ENCODE peak calls at places on chromosomes 3 and 15, in seven cellular contexts. One of them, this sample, is unnamed.

GRCh38 chr3:195794708-195795107 is 17.0 kb downstream of the MUC4 start:
- DNase-seq in trophoblast cell: no peak
- DNase-seq in IMR-90: no peak
- DNase-seq in neuronal stem cell: no peak
- DNase-seq in H9: no peak
- DNase-seq in H1: no peak
- DNase-seq in mesendoderm: peak; percentile 17
- DNase-seq in this sample: no peak

GRCh38 chr3:170953736-170954135 is 45.3 kb upstream of the EIF5A2 start:
- DNase-seq in H9: no peak
- DNase-seq in trophoblast cell: no peak
- DNase-seq in IMR-90: no peak
- DNase-seq in H1: no peak
- DNase-seq in mesendoderm: no peak
- DNase-seq in neuronal stem cell: no peak
- DNase-seq in this sample: no peak

GRCh38 chr15:74007820-74008371 is 13.4 kb downstream of the PML start:
- DNase-seq in H9: no peak
- DNase-seq in neuronal stem cell: no peak
- DNase-seq in IMR-90: no peak
- DNase-seq in mesendoderm: no peak
- DNase-seq in H1: no peak
- DNase-seq in trophoblast cell: no peak
- DNase-seq in this sample: no peak

GRCh38 chr15:81942655-81943054 is 103.2 kb downstream of the MEX3B start:
- DNase-seq in IMR-90: no peak
- DNase-seq in neuronal stem cell: no peak
- DNase-seq in trophoblast cell: no peak
- DNase-seq in H9: no peak
- DNase-seq in H1: no peak
- DNase-seq in mesendoderm: no peak
- DNase-seq in this sample: no peak

GRCh38 chr15:75720787-75721461 is 8.3 kb upstream of the CSPG4 start:
- DNase-seq in H1: no peak
- DNase-seq in neuronal stem cell: no peak
- DNase-seq in trophoblast cell: no peak
- DNase-seq in mesendoderm: peak; percentile 83
- DNase-seq in IMR-90: no peak
- DNase-seq in H9: peak; percentile 76
- DNase-seq in this sample: peak; percentile 30

GRCh38 chr15:33055962-33056361 is 138.6 kb downstream of the FMN1 start:
- DNase-seq in mesendoderm: no peak
- DNase-seq in neuronal stem cell: no peak
- DNase-seq in H1: no peak
- DNase-seq in trophoblast cell: no peak
- DNase-seq in H9: no peak
- DNase-seq in IMR-90: no peak
- DNase-seq in this sample: no peak

GRCh38 chr3:45479627-45480026 is 91.3 kb downstream of the LARS2 start:
- DNase-seq in neuronal stem cell: no peak
- DNase-seq in mesendoderm: peak; percentile 51
- DNase-seq in H9: no peak
- DNase-seq in H1: no peak
- DNase-seq in trophoblast cell: peak; percentile 87
- DNase-seq in IMR-90: peak; percentile 79
- DNase-seq in this sample: peak; percentile 69

GRCh38 chr15:59153466-59153865 is 48.5 kb downstream of the CCNB2 start:
- DNase-seq in neuronal stem cell: no peak
- DNase-seq in H1: no peak
- DNase-seq in H9: no peak
- DNase-seq in trophoblast cell: no peak
- DNase-seq in IMR-90: no peak
- DNase-seq in mesendoderm: no peak
- DNase-seq in this sample: no peak

GRCh38 chr3:182886497-182886896 is 93.2 kb downstream of the ATP11B start:
- DNase-seq in neuronal stem cell: no peak
- DNase-seq in mesendoderm: no peak
- DNase-seq in H1: no peak
- DNase-seq in trophoblast cell: no peak
- DNase-seq in H9: no peak
- DNase-seq in IMR-90: peak; percentile 42
- DNase-seq in this sample: no peak

GRCh38 chr15:89654311-89654761 is 931 bp downstream of the KIF7 start:
- DNase-seq in IMR-90: peak; percentile 36
- DNase-seq in neuronal stem cell: no peak
- DNase-seq in trophoblast cell: no peak
- DNase-seq in H9: no peak
- DNase-seq in mesendoderm: no peak
- DNase-seq in H1: no peak
- DNase-seq in this sample: peak; percentile 17

GRCh38 chr3:33145901-33146580 is 32.2 kb downstream of the CRTAP start:
- DNase-seq in IMR-90: no peak
- DNase-seq in H9: no peak
- DNase-seq in mesendoderm: no peak
- DNase-seq in trophoblast cell: no peak
- DNase-seq in neuronal stem cell: no peak
- DNase-seq in H1: no peak
- DNase-seq in this sample: no peak

GRCh38 chr15:40343512-40343911 is 2.8 kb upstream of the CCDC9B start:
- DNase-seq in neuronal stem cell: no peak
- DNase-seq in H9: no peak
- DNase-seq in IMR-90: peak; percentile 98
- DNase-seq in H1: no peak
- DNase-seq in mesendoderm: no peak
- DNase-seq in trophoblast cell: no peak
- DNase-seq in this sample: peak; percentile 98

GRCh38 chr3:143753456-143753855 is 94.8 kb downstream of the SLC9A9 start:
- DNase-seq in mesendoderm: peak; percentile 13
- DNase-seq in H1: no peak
- DNase-seq in neuronal stem cell: no peak
- DNase-seq in H9: no peak
- DNase-seq in trophoblast cell: no peak
- DNase-seq in IMR-90: no peak
- DNase-seq in this sample: no peak

GRCh38 chr15:44836094-44836493 is 99.8 kb downstream of the TRIM69 start:
- DNase-seq in H1: no peak
- DNase-seq in mesendoderm: no peak
- DNase-seq in H9: no peak
- DNase-seq in trophoblast cell: no peak
- DNase-seq in IMR-90: no peak
- DNase-seq in neuronal stem cell: no peak
- DNase-seq in this sample: no peak

GRCh38 chr3:149421764-149422163 is 44.3 kb upstream of the TM4SF1 start:
- DNase-seq in H9: no peak
- DNase-seq in IMR-90: no peak
- DNase-seq in trophoblast cell: no peak
- DNase-seq in mesendoderm: no peak
- DNase-seq in H1: no peak
- DNase-seq in neuronal stem cell: no peak
- DNase-seq in this sample: no peak

GRCh38 chr3:42270561-42270960 is 4.6 kb upstream of the CCK start:
- DNase-seq in H1: no peak
- DNase-seq in neuronal stem cell: no peak
- DNase-seq in IMR-90: no peak
- DNase-seq in trophoblast cell: no peak
- DNase-seq in H9: no peak
- DNase-seq in mesendoderm: peak; percentile 77
- DNase-seq in this sample: no peak

GRCh38 chr15:74776851-74777768 is 4.8 kb upstream of the CSK start:
- DNase-seq in H9: peak; percentile 75
- DNase-seq in H1: no peak
- DNase-seq in trophoblast cell: no peak
- DNase-seq in neuronal stem cell: no peak
- DNase-seq in IMR-90: no peak
- DNase-seq in mesendoderm: peak; percentile 96
- DNase-seq in this sample: peak; percentile 41

GRCh38 chr3:73625124-73625665 is 454 bp upstream of the PDZRN3 start:
- DNase-seq in mesendoderm: peak; percentile 79
- DNase-seq in trophoblast cell: no peak
- DNase-seq in H1: peak; percentile 60
- DNase-seq in H9: peak; percentile 36
- DNase-seq in neuronal stem cell: peak; percentile 45
- DNase-seq in IMR-90: peak; percentile 72
- DNase-seq in this sample: peak; percentile 81

GRCh38 chr15:63191895-63192603 is 2.6 kb downstream of the RAB8B start:
- DNase-seq in H9: no peak
- DNase-seq in H1: no peak
- DNase-seq in mesendoderm: no peak
- DNase-seq in IMR-90: no peak
- DNase-seq in neuronal stem cell: no peak
- DNase-seq in trophoblast cell: no peak
- DNase-seq in this sample: no peak

GRCh38 chr3:140664111-140664510 is 13.8 kb upstream of the TRIM42 start:
- DNase-seq in neuronal stem cell: no peak
- DNase-seq in trophoblast cell: no peak
- DNase-seq in mesendoderm: peak; percentile 45
- DNase-seq in H9: no peak
- DNase-seq in IMR-90: no peak
- DNase-seq in H1: no peak
- DNase-seq in this sample: no peak

GRCh38 chr3:169389211-169389924 is 274.1 kb downstream of the MECOM start:
- DNase-seq in H1: no peak
- DNase-seq in neuronal stem cell: no peak
- DNase-seq in mesendoderm: peak; percentile 10
- DNase-seq in trophoblast cell: peak; percentile 70
- DNase-seq in IMR-90: no peak
- DNase-seq in H9: no peak
- DNase-seq in this sample: no peak

GRCh38 chr3:169390741-169391300 is 272.7 kb downstream of the MECOM start:
- DNase-seq in neuronal stem cell: no peak
- DNase-seq in trophoblast cell: no peak
- DNase-seq in H1: no peak
- DNase-seq in H9: no peak
- DNase-seq in mesendoderm: no peak
- DNase-seq in IMR-90: no peak
- DNase-seq in this sample: no peak

GRCh38 chr3:169389925-169390253 is 273.6 kb downstream of the MECOM start:
- DNase-seq in trophoblast cell: no peak
- DNase-seq in IMR-90: no peak
- DNase-seq in mesendoderm: no peak
- DNase-seq in H1: no peak
- DNase-seq in neuronal stem cell: no peak
- DNase-seq in H9: no peak
- DNase-seq in this sample: no peak

GRCh38 chr3:169391672-169392071 is 271.8 kb downstream of the MECOM start:
- DNase-seq in IMR-90: no peak
- DNase-seq in mesendoderm: no peak
- DNase-seq in H1: no peak
- DNase-seq in neuronal stem cell: no peak
- DNase-seq in H9: no peak
- DNase-seq in trophoblast cell: no peak
- DNase-seq in this sample: peak; percentile 2

DNA sequence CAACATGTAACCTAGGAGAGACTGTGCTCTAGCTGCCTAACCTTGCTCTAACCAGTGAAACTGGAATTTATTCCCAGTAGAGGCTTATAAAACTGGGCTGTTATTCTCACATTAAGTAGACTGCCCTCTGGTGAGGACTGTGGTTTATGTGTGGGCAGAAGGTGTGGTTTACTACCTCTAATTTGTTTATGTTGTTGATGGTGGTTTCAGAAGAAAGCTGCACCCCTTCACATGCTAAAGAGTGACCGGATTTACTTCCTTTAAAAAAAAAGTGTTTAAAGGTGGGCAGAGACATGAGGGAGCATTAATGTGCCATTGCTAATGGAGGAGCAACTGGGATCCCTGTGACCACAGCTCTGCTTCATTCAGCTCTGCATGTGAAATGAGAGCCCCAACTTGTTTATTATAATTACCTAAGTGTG is 273.2 kb downstream of the MECOM start:
- DNase-seq in neuronal stem cell: no peak
- DNase-seq in H1: no peak
- DNase-seq in trophoblast cell: peak; percentile 14
- DNase-seq in IMR-90: no peak
- DNase-seq in mesendoderm: peak; percentile 26
- DNase-seq in H9: no peak
- DNase-seq in this sample: no peak
- H3K18ac ChIP-seq in neuronal stem cell: no peak overlapping the region
- H3K18ac ChIP-seq in H1: no peak overlapping the region
- H3K18ac ChIP-seq in trophoblast cell: no peak overlapping the region
- H3K18ac ChIP-seq in IMR-90: no peak overlapping the region
- H3K18ac ChIP-seq in mesendoderm: no peak overlapping the region
- H3K18ac ChIP-seq in H9: no peak overlapping the region
- H3K18ac ChIP-seq in this sample: no peak overlapping the region

GRCh38 chr3:127064391-127065137 is 81.6 kb downstream of the PLXNA1 start:
- DNase-seq in neuronal stem cell: no peak
- DNase-seq in H9: no peak
- DNase-seq in trophoblast cell: peak; percentile 90
- DNase-seq in mesendoderm: no peak
- DNase-seq in H1: no peak
- DNase-seq in IMR-90: peak; percentile 54
- DNase-seq in this sample: peak; percentile 40

GRCh38 chr3:127065561-127066270 is 82.8 kb downstream of the PLXNA1 start:
- DNase-seq in mesendoderm: no peak
- DNase-seq in IMR-90: no peak
- DNase-seq in trophoblast cell: no peak
- DNase-seq in H1: no peak
- DNase-seq in neuronal stem cell: no peak
- DNase-seq in H9: no peak
- DNase-seq in this sample: no peak

GRCh38 chr3:127062926-127063325 is 80.0 kb downstream of the PLXNA1 start:
- DNase-seq in H1: no peak
- DNase-seq in mesendoderm: no peak
- DNase-seq in trophoblast cell: no peak
- DNase-seq in IMR-90: no peak
- DNase-seq in H9: no peak
- DNase-seq in neuronal stem cell: no peak
- DNase-seq in this sample: no peak

GRCh38 chr3:127065138-127065427 is 82.2 kb downstream of the PLXNA1 start:
- DNase-seq in H1: no peak
- DNase-seq in neuronal stem cell: no peak
- DNase-seq in trophoblast cell: no peak
- DNase-seq in H9: no peak
- DNase-seq in mesendoderm: no peak
- DNase-seq in IMR-90: no peak
- DNase-seq in this sample: no peak

GRCh38 chr3:127063916-127064315 is 81.0 kb downstream of the PLXNA1 start:
- DNase-seq in trophoblast cell: peak; percentile 57
- DNase-seq in H9: no peak
- DNase-seq in mesendoderm: no peak
- DNase-seq in IMR-90: no peak
- DNase-seq in H1: no peak
- DNase-seq in neuronal stem cell: no peak
- DNase-seq in this sample: no peak
- H2BK120ac ChIP-seq in trophoblast cell: no peak overlapping the region
- H2BK120ac ChIP-seq in H9: no peak overlapping the region
- H2BK120ac ChIP-seq in mesendoderm: no peak overlapping the region
- H2BK120ac ChIP-seq in IMR-90: no peak overlapping the region
- H2BK120ac ChIP-seq in H1: no peak overlapping the region
- H2BK120ac ChIP-seq in neuronal stem cell: no peak overlapping the region
- H2BK120ac ChIP-seq in this sample: no peak overlapping the region

GRCh38 chr3:154177406-154177805 is 56.2 kb downstream of the ARHGEF26 start:
- DNase-seq in trophoblast cell: no peak
- DNase-seq in H1: no peak
- DNase-seq in mesendoderm: peak; percentile 58
- DNase-seq in H9: no peak
- DNase-seq in IMR-90: no peak
- DNase-seq in neuronal stem cell: peak; percentile 29
- DNase-seq in this sample: no peak
- H3K18ac ChIP-seq in trophoblast cell: no peak overlapping the region
- H3K18ac ChIP-seq in H1: no peak overlapping the region
- H3K18ac ChIP-seq in mesendoderm: no peak overlapping the region
- H3K18ac ChIP-seq in H9: no peak overlapping the region
- H3K18ac ChIP-seq in IMR-90: no peak overlapping the region
- H3K18ac ChIP-seq in neuronal stem cell: no peak overlapping the region
- H3K18ac ChIP-seq in this sample: no peak overlapping the region

GRCh38 chr3:177820683-177821316 is 623.5 kb upstream of the TBL1XR1 start:
- DNase-seq in IMR-90: peak; percentile 39
- DNase-seq in H1: no peak
- DNase-seq in neuronal stem cell: no peak
- DNase-seq in trophoblast cell: no peak
- DNase-seq in mesendoderm: no peak
- DNase-seq in H9: no peak
- DNase-seq in this sample: peak; percentile 44
- H2BK120ac ChIP-seq in IMR-90: peak overlapping the region; percentile 16
- H2BK120ac ChIP-seq in H1: no peak overlapping the region
- H2BK120ac ChIP-seq in neuronal stem cell: no peak overlapping the region
- H2BK120ac ChIP-seq in trophoblast cell: no peak overlapping the region
- H2BK120ac ChIP-seq in mesendoderm: no peak overlapping the region
- H2BK120ac ChIP-seq in H9: no peak overlapping the region
- H2BK120ac ChIP-seq in this sample: no peak overlapping the region